ENCODE peak calls at places on chromosome 2, in seven cellular contexts. O is dorsolateral prefrontal cortex, Z is mucosa of descending colon, U is RWPE1, D is right lobe of liver, H is cardiac muscle cell, V is A549. T is an unnamed sample.

GRCh38 chr2:25312958-25313710 is 28.6 kb downstream of the DNMT3A start:
- DNase-seq in O (no peak), Z (peak), U (no peak), D (no peak), H (no peak), V (no peak), T (no peak)

GRCh38 chr2:225173909-225174308 is 131.6 kb upstream of the DOCK10 start:
- DNase-seq in O (no peak), Z (no peak), U (no peak), D (no peak), H (no peak), V (no peak), T (no peak)

GRCh38 chr2:164430166-164430783 is 191.0 kb downstream of the GRB14 start:
- DNase-seq in O (peak), Z (no peak), U (peak), D (no peak), H (peak), V (peak), T (no peak)

GRCh38 chr2:44949329-44950151 is 8.0 kb downstream of the SIX3 start:
- DNase-seq in O (no peak), Z (no peak), U (no peak), D (peak), H (peak), V (no peak), T (no peak)

GRCh38 chr2:29196792-29197788 is 81.9 kb downstream of the CLIP4 start:
- DNase-seq in O (peak), Z (no peak), U (peak), D (peak), H (peak), V (peak), T (peak)

GRCh38 chr2:218839430-218839829 is 7.8 kb upstream of the PRKAG3 start:
- DNase-seq in O (no peak), Z (no peak), U (no peak), D (no peak), H (no peak), V (no peak), T (no peak)

GRCh38 chr2:226017534-226017933 is 618.0 kb downstream of the NYAP2 start:
- DNase-seq in O (no peak), Z (no peak), U (no peak), D (no peak), H (no peak), V (no peak), T (no peak)

GRCh38 chr2:65566617-65567016 is 134.2 kb upstream of the SPRED2 start:
- DNase-seq in O (no peak), Z (no peak), U (peak), D (no peak), H (no peak), V (no peak), T (no peak)

GRCh38 chr2:27191107-27191829 is 20.6 kb upstream of the ATRAID start:
- DNase-seq in O (peak), Z (no peak), U (peak), D (no peak), H (peak), V (peak), T (peak)

GRCh38 chr2:238286551-238286950 is 1.9 kb downstream of the PER2 start:
- DNase-seq in O (peak), Z (peak), U (peak), D (peak), H (no peak), V (peak), T (no peak)

GRCh38 chr2:95273911-95274290 is 348 bp upstream of the PROM2 start:
- DNase-seq in O (no peak), Z (no peak), U (no peak), D (peak), H (no peak), V (no peak), T (no peak)

GRCh38 chr2:98859323-98859722 is 76.7 kb downstream of the CRACDL start:
- DNase-seq in O (no peak), Z (no peak), U (no peak), D (no peak), H (no peak), V (no peak), T (no peak)

GRCh38 chr2:201353116-201353515 is 4.0 kb downstream of the FLACC1 start:
- DNase-seq in O (no peak), Z (no peak), U (no peak), D (no peak), H (no peak), V (no peak), T (no peak)

DNA sequence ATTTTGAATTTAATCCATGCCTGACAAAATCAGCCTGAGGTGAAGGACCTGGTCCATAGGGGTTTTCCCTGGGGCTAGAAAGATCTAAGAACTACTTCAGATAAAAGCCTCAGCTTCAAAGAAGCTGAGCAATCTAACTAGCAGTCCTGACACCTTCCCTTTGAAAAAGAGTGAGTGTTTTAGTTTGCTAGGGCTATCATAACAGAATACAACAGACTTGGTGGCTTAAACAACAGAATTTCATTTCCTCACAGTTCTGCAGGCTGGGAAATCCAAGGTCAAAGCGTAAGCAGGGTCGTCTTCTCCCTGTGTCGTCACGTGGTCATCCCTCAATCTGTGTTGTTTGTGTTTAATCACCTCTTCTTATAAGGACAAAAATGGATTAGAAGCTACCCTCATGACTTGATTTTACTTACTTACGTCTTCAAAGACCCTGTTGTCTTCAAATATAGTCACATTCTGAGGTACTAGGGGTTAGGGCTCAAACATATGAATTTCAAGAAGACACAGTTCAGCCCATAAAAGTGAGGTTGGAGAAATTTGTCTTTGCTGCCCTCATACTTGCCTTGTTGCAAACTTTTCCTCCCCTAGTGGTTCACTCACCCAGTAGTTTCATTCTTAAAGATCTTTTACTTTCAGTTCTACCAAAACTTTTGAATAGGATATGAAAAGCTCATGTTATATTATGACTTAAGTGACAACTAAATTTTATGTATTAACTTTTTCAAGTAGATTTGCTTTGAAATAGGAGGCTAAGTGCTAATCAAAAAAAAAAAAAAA is 673.8 kb downstream of the ARHGAP15 start:
- DNase-seq in O (no peak), Z (no peak), U (no peak), D (no peak), H (no peak), V (no peak), T (peak)
- TF ChIP-seq CTCF in O (no peak), Z (no peak), U (no peak), D (no peak), H (no peak), V (no peak), T (no peak)

GRCh38 chr2:118980573-118980972 is 38.6 kb downstream of the MARCO start:
- DNase-seq in O (no peak), Z (no peak), U (no peak), D (no peak), H (no peak), V (no peak), T (no peak)

GRCh38 chr2:118983133-118983532 is 41.1 kb downstream of the MARCO start:
- DNase-seq in O (no peak), Z (no peak), U (no peak), D (no peak), H (no peak), V (no peak), T (no peak)

GRCh38 chr2:118980022-118980421 is 38.0 kb downstream of the MARCO start:
- DNase-seq in O (no peak), Z (no peak), U (no peak), D (no peak), H (no peak), V (no peak), T (no peak)

GRCh38 chr2:118982039-118982438 is 40.0 kb downstream of the MARCO start:
- DNase-seq in O (no peak), Z (no peak), U (no peak), D (no peak), H (no peak), V (no peak), T (no peak)

GRCh38 chr2:118981627-118982026 is 39.6 kb downstream of the MARCO start:
- DNase-seq in O (no peak), Z (no peak), U (no peak), D (no peak), H (no peak), V (no peak), T (no peak)
- TF ChIP-seq CTCF in O (no peak), Z (no peak), U (no peak), D (no peak), H (no peak), V (no peak), T (no peak)

GRCh38 chr2:159557437-159558034 is 58.8 kb downstream of the BAZ2B start:
- DNase-seq in O (no peak), Z (no peak), U (peak), D (no peak), H (peak), V (peak), T (no peak)
- TF ChIP-seq CTCF in O (peak), Z (peak), U (peak), D (peak), H (peak), V (peak), T (no peak)

DNA sequence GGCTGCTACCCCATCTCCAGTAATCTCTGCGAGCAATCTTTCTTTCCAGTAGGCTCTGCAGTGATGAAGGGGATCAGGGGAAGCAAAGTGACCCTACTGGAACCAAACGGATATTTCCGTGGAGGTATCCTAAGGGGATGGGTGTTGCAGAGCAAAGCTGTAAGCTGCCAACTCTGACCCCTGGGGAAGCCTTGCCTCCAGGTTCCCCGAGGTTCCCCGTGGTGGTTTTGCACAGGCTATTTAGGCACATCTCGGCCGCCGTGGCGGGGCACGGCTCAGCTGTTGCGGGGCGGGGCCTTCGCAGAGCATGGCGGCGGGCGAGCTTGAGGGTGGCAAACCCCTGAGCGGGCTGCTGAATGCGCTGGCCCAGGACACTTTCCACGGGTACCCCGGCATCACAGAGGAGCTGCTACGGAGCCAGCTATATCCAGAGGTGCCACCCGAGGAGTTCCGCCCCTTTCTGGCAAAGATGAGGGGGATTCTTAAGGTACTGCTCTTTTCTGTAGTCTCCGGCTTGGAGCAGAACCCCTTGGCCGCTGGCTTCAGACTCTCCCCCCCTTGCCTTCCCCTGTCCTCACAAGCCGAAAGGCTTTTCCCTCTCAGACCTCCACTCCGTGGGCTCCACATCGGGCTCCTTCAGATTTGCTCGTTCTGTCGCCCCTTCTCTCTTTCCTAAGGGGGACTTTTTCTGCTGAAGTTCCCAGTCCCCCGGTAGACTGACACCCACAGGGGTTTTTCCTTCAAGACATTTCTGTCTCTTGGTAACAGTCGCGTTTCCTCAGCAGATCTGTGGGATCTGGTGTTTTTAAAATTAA is at the start of gene COMMD1:
- DNase-seq in O (peak), Z (peak), U (peak), D (peak), H (peak), V (peak), T (peak)
- TF ChIP-seq CTCF in O (peak), Z (no peak), U (no peak), D (no peak), H (no peak), V (no peak), T (no peak)

DNA sequence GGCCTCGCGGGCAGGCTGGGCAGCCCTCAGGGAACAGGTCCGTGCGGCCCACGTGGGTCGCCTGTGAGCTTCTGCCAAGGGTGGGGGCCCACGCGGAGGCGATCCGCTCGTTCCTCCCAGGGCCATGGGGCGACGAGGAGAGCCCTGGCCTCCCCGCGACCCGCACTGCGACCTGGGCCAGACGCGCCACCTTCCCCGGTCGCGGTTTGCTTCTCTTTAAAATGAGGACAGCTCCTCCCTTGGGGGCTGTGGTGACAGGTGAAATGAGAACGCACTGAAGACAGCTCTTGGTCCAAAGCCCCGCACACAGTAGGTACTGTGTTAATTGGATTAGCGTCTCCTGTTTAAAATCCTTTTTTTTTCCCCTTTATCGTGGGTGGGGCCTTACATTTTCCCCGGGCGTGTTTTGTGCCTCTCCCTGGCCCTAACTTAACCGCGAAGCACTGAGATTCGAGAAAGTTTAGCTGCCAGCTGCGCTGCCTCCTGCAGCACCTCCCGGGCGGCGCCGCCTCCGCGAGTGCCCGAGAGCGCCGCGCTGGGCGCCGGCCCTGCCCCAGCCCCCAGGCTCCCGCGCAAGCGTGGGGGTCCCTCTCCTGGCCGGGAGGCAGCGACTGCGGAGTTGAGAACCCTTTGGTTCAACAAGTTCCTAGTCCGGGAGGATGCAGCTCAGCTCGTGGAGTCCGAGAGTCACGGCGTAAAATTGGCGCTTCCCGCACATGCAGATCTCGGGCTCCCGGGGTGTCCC is 1.1 kb downstream of the HPCAL1 start:
- DNase-seq in O (no peak), Z (peak), U (peak), D (no peak), H (peak), V (peak), T (peak)
- TF ChIP-seq CTCF in O (no peak), Z (no peak), U (peak), D (peak), H (peak), V (peak), T (no peak)

GRCh38 chr2:58727977-58728656 is 487.0 kb upstream of the FANCL start:
- DNase-seq in O (no peak), Z (no peak), U (no peak), D (no peak), H (no peak), V (no peak), T (no peak)
- TF ChIP-seq CTCF in O (no peak), Z (no peak), U (no peak), D (no peak), H (no peak), V (no peak), T (no peak)

GRCh38 chr2:216327447-216327846 is 44.8 kb downstream of the MARCHF4 start:
- DNase-seq in O (no peak), Z (no peak), U (no peak), D (no peak), H (peak), V (no peak), T (no peak)

GRCh38 chr2:216328347-216328746 is 43.9 kb downstream of the MARCHF4 start:
- DNase-seq in O (no peak), Z (no peak), U (peak), D (no peak), H (no peak), V (peak), T (no peak)
- TF ChIP-seq CTCF in O (no peak), Z (no peak), U (no peak), D (no peak), H (peak), V (no peak), T (no peak)